ENCODE peak calls at places on chromosomes 13 and 19, in seven cellular contexts. P is neural progenitor cell, O is K562, T is PC-3, Y is mammary epithelial cell, W is colonic mucosa, Z is adipocyte. K is an unnamed sample. For H3K4me1, the result is how much of the 10 kb centered on the place peaks cover.

GRCh38 chr13:51317262-51317661 is 22.2 kb upstream of the SERPINE3 start:
- DNase-seq in Z (peak), T (peak), P (no peak), O (no peak), W (no peak), Y (peak), K (no peak)

GRCh38 chr19:31120952-31121351 is 228.3 kb downstream of the TSHZ3 start:
- DNase-seq in Z (no peak), O (no peak), T (no peak), W (no peak), Y (no peak), P (no peak), K (no peak)

GRCh38 chr19:9786819-9787218 is 18.3 kb upstream of the ZNF846 start:
- DNase-seq in O (no peak), Y (no peak), Z (no peak), T (no peak), P (no peak), W (no peak), K (no peak)

GRCh38 chr13:24911135-24911524 is 147.2 kb downstream of the RNF17 start:
- DNase-seq in W (no peak), Z (peak), O (no peak), T (peak), P (no peak), Y (peak), K (no peak)

GRCh38 chr19:29088761-29089160 is 124.2 kb downstream of the UQCRFS1 start:
- DNase-seq in T (no peak), W (no peak), O (no peak), Y (no peak), P (no peak), Z (no peak), K (no peak)

GRCh38 chr19:15424692-15425272 is 6.0 kb upstream of the AKAP8L start:
- DNase-seq in W (no peak), O (no peak), Y (no peak), Z (no peak), P (no peak), T (no peak), K (no peak)

GRCh38 chr13:101417043-101417406 is 717 bp upstream of the NALCN start:
- DNase-seq in Z (peak), O (no peak), W (no peak), Y (peak), T (peak), P (peak), K (no peak)

GRCh38 chr19:49605605-49606004 is 14.6 kb downstream of the PRR12 start:
- DNase-seq in Y (no peak), W (no peak), Z (no peak), O (no peak), P (no peak), T (no peak), K (no peak)

GRCh38 chr19:50490991-50491472 is 14.4 kb upstream of the GARIN5A start:
- DNase-seq in T (no peak), W (no peak), P (no peak), Y (no peak), O (no peak), Z (no peak), K (peak)

GRCh38 chr13:32262619-32263018 is 52.5 kb downstream of the ZAR1L start:
- DNase-seq in Y (no peak), P (no peak), W (no peak), T (no peak), Z (no peak), O (no peak), K (no peak)

GRCh38 chr19:51292971-51293370 is 18.5 kb upstream of the IGLON5 start:
- DNase-seq in Z (no peak), O (no peak), P (peak), W (no peak), T (no peak), Y (no peak), K (no peak)

GRCh38 chr19:10173527-10173926 is 21.2 kb downstream of the DNMT1 start:
- DNase-seq in T (peak), W (no peak), Z (peak), O (no peak), P (no peak), Y (peak), K (no peak)

GRCh38 chr19:45280471-45280961 is 29.4 kb downstream of the MARK4 start:
- DNase-seq in P (no peak), Z (no peak), T (no peak), Y (no peak), W (no peak), O (no peak), K (no peak)

GRCh38 chr13:99496322-99497142 is 4.7 kb upstream of the TM9SF2 start:
- DNase-seq in Z (peak), P (no peak), T (no peak), W (peak), Y (no peak), O (no peak), K (peak)

GRCh38 chr19:46818812-46819211 is 30.4 kb upstream of the SLC1A5 start:
- DNase-seq in O (no peak), Y (no peak), P (no peak), T (peak), Z (peak), W (no peak), K (no peak)

GRCh38 chr13:24004971-24005370 is 107.7 kb upstream of the C1QTNF9B start:
- DNase-seq in O (no peak), Z (peak), W (no peak), P (no peak), T (no peak), Y (no peak), K (no peak)

GRCh38 chr13:23799945-23800344 is 89.3 kb downstream of the MIPEP start:
- DNase-seq in W (no peak), T (no peak), P (no peak), Z (peak), O (no peak), Y (no peak), K (no peak)

GRCh38 chr19:56829586-56829985 is 10.9 kb downstream of the PEG3 start:
- DNase-seq in O (no peak), P (no peak), Y (no peak), Z (no peak), T (no peak), W (no peak), K (no peak)

GRCh38 chr19:46955114-46955812 is 64.4 kb upstream of the NPAS1 start:
- DNase-seq in P (no peak), W (no peak), Y (no peak), Z (peak), O (peak), T (peak), K (no peak)

GRCh38 chr19:7926021-7926726 is at the start of gene CTXN1:
- DNase-seq in T (peak), W (peak), Z (peak), P (peak), Y (no peak), O (peak), K (peak)

GRCh38 chr19:37077615-37077928 is 661 bp upstream of the ZNF420 start:
- DNase-seq in Z (no peak), O (no peak), T (peak), Y (no peak), P (no peak), W (no peak), K (no peak)

GRCh38 chr13:98576215-98576945 is 527 bp downstream of the STK24 start:
- DNase-seq in T (no peak), Z (peak), Y (peak), W (peak), O (peak), P (peak), K (peak)

GRCh38 chr19:12244370-12244769 is 50.3 kb downstream of the ZNF44 start:
- DNase-seq in O (no peak), Z (no peak), T (no peak), W (no peak), P (peak), Y (no peak), K (no peak)

GRCh38 chr13:25731511-25731910 is 320.3 kb downstream of the SHISA2 start:
- DNase-seq in P (no peak), O (no peak), W (no peak), T (no peak), Z (no peak), Y (no peak), K (no peak)

GRCh38 chr13:44819245-44819644 is 170.0 kb downstream of the NUFIP1 start:
- DNase-seq in O (no peak), Z (peak), Y (peak), W (no peak), P (no peak), T (peak), K (no peak)

GRCh38 chr13:51832471-51833152 is 12.4 kb downstream of the TMEM272 start:
- DNase-seq in O (no peak), Z (peak), Y (no peak), P (peak), T (peak), W (no peak), K (no peak)

GRCh38 chr13:75327132-75327505 is 154.8 kb downstream of the TBC1D4 start:
- DNase-seq in Y (no peak), T (no peak), P (no peak), O (no peak), W (no peak), Z (no peak), K (no peak)

GRCh38 chr19:10501971-10502523 is 1.1 kb downstream of the KEAP1 start:
- DNase-seq in T (peak), Z (peak), W (peak), Y (no peak), P (peak), O (no peak), K (peak)

GRCh38 chr19:47267350-47267759 is 7.3 kb upstream of the INAFM1 start:
- DNase-seq in T (no peak), Y (no peak), Z (no peak), W (no peak), P (no peak), O (no peak), K (no peak)

GRCh38 chr13:20101467-20102316 is 59.2 kb downstream of the GJA3 start:
- DNase-seq in Y (no peak), Z (no peak), O (no peak), P (no peak), T (peak), W (no peak), K (no peak)

GRCh38 chr13:25973085-25973484 is 78.7 kb downstream of the SHISA2 start:
- DNase-seq in P (peak), O (no peak), T (no peak), Y (no peak), W (no peak), Z (no peak), K (no peak)

GRCh38 chr19:46402725-46403124 is 10.6 kb downstream of the CCDC8 start:
- DNase-seq in Y (no peak), T (no peak), Z (no peak), W (no peak), P (no peak), O (no peak), K (peak)

GRCh38 chr19:38492147-38492813 is 58.8 kb downstream of the RYR1 start:
- DNase-seq in P (no peak), Y (no peak), W (no peak), O (no peak), Z (no peak), T (no peak), K (no peak)

GRCh38 chr13:32019612-32020233 is 11.9 kb upstream of the FRY start:
- DNase-seq in W (peak), Z (peak), O (peak), P (peak), Y (peak), T (peak), K (no peak)

GRCh38 chr13:110944968-110945952 is 30.4 kb upstream of the ANKRD10 start:
- DNase-seq in P (no peak), Z (no peak), W (no peak), Y (no peak), O (no peak), T (no peak), K (no peak)

GRCh38 chr13:65855276-65855675 is 1374.9 kb downstream of the PCDH9 start:
- DNase-seq in O (no peak), Z (peak), W (no peak), Y (no peak), P (no peak), T (no peak), K (no peak)

GRCh38 chr13:67147257-67148218 is 82.6 kb downstream of the PCDH9 start:
- DNase-seq in Y (no peak), O (no peak), Z (peak), P (peak), W (no peak), T (peak), K (no peak)

GRCh38 chr13:79401259-79402071 is 4.6 kb downstream of the RBM26 start:
- DNase-seq in Z (no peak), Y (no peak), P (no peak), W (no peak), T (no peak), O (no peak), K (no peak)
- H3K4me3 ChIP-seq in Z (peak), Y (no peak), P (no peak), W (no peak), T (no peak), O (no peak), K (no peak)

DNA sequence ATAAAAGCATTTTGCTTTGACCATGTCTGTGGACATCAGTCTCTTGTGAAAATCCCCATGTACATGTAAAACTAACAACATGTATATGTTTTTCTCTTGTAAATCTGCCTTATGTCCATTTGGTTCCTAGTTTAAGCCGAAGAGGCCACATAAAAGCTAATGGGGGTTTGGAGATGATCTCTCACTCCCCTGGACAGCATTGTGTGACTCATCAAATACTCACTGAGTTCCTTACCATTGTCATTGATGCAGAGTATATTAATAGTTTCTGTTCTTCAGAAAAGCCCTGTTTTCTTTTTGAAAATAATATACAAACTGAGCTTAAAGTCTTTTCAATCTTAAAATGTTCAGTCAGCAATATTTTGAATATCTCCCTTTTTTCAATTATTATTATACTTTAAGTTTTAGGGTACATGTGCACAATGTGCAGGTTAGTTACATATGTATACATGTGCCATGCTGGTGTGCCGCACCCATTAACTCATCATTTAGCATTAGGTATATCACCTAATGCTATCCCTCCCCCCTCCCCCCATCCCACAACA is 536.7 kb upstream of the HTR2A start:
- DNase-seq in T (peak), P (no peak), Z (no peak), O (no peak), W (no peak), Y (no peak), K (no peak)
- H3K4me1 ChIP-seq in T (under half), P (under half), Z (under half), O (under half), W (under half), Y (under half), K (under half)

DNA sequence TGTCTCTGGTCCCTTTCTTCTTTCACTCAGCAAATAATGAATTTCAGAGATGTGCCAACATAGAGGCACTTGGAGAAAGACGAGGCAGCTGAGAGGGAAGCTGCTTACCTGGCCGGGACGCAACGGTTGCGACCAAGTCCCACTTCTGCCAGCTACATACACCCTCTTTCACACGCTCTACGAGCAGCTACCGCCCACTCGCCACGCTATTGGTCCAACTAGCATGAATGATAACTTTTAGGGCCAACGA is 773 bp upstream of the CNOT3 start:
- DNase-seq in P (no peak), W (no peak), Z (no peak), T (no peak), Y (no peak), O (no peak), K (no peak)
- H3K9ac ChIP-seq in P (peak), W (peak), Z (peak), T (peak), Y (peak), O (peak), K (peak)

GRCh38 chr19:18306209-18306902 is 16.5 kb downstream of the LSM4 start:
- DNase-seq in Z (no peak), W (no peak), P (no peak), T (no peak), O (no peak), Y (no peak), K (no peak)

GRCh38 chr19:18304496-18305312 is 18.2 kb downstream of the LSM4 start:
- DNase-seq in O (peak), W (peak), Y (peak), Z (peak), P (peak), T (peak), K (peak)

GRCh38 chr19:18306903-18307681 is 15.8 kb downstream of the LSM4 start:
- DNase-seq in P (no peak), T (no peak), Y (no peak), O (no peak), W (no peak), Z (no peak), K (peak)

GRCh38 chr19:18301718-18302111 is 20.3 kb upstream of the JUND start:
- DNase-seq in W (no peak), P (no peak), O (no peak), Y (no peak), Z (no peak), T (no peak), K (no peak)

DNA sequence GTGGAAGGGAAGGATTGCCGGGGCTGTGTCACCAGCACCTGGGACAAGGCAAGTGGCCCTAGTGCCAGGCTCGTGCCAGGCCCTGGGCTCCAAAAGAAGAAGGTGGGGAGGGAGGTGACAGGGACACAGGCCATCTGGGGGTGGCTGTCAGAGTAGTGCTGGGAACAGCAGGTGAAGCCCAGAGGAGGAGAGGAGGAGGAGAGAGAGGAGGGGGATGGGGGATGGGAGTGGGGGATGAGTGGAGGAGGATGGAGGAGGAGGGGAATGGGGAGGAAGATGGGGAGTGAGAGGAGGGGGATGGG is 18.7 kb downstream of the LSM4 start:
- DNase-seq in T (no peak), P (no peak), Y (no peak), W (no peak), O (no peak), Z (peak), K (peak)
- H3K4me3 ChIP-seq in T (no peak), P (peak), Y (no peak), W (peak), O (peak), Z (peak), K (peak)

DNA sequence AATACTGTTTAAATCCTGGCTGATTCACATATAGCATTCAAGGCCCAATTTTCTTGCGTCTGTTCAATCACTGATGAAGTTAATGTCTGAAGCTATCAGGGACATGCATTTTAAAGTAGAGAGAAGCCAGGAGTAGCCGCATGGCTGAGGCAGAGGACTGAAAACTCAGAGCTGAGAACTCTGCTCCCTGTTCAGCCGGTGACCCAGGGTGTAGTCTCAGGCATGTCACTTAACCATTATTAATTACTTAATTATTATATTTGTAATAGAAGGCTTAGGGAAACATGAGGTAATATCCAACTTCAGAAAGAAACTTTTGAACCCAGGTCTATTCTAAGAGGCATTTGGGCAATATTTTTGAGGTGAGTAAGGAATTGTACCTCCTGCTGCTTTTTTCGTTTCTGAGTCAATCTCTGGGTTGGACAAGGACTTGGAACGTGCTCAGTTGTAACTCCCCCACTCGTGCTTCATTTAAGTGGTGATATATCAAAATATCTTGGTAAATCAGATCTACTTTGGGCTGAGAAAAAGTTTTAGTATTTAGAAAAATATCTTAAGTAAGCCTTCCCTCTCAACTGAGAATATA is 729.0 kb downstream of the EFNB2 start:
- DNase-seq in T (no peak), Z (no peak), O (no peak), Y (no peak), W (no peak), P (no peak), K (no peak)
- H3K4me1 ChIP-seq in T (under half), Z (under half), O (under half), Y (under half), W (under half), P (under half), K (under half)

GRCh38 chr19:33404506-33404905 is 31.0 kb downstream of the CEBPG start:
- DNase-seq in O (no peak), P (no peak), Z (no peak), W (no peak), Y (no peak), T (no peak), K (no peak)

GRCh38 chr19:33403221-33403972 is 29.9 kb downstream of the CEBPG start:
- DNase-seq in W (no peak), O (peak), T (no peak), P (no peak), Z (no peak), Y (no peak), K (peak)

GRCh38 chr19:33402421-33403220 is 29.1 kb downstream of the CEBPG start:
- DNase-seq in P (no peak), Z (no peak), T (no peak), W (no peak), O (no peak), Y (no peak), K (peak)

GRCh38 chr19:33404916-33405315 is 31.4 kb downstream of the CEBPG start:
- DNase-seq in Z (no peak), Y (no peak), O (no peak), P (no peak), T (no peak), W (no peak), K (peak)

DNA sequence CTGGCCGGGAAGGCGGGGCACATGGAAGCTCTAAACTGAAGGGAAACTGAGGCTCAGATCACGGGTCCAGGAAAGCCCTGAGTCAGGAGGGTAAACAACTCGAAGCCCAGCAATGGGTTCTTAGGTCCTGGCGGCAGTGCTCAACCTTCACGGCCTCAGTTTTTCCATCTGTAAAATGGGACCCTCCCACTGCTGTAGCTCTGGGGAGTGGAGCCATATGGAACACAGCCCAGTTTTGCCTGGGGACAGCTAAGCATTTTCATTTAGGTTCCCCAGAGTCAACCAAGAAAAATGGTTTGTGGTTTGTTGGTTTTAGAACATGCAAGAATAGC is 30.4 kb downstream of the CEBPG start:
- DNase-seq in O (no peak), P (no peak), W (no peak), T (no peak), Y (no peak), Z (no peak), K (no peak)
- H3K9ac ChIP-seq in O (no peak), P (no peak), W (no peak), T (no peak), Y (no peak), Z (peak), K (no peak)